ENCODE peak calls at places on chromosomes 16 and 17, in ten cellular contexts. J is AML-193, C is endothelial cell, G is left kidney, D is lower leg skin, W is hepatocyte, X is T47D, R is right lobe of liver, P is amygdala, B is H9. Q is an unnamed sample.

GRCh38 chr16:75620326-75621169 is 2.5 kb downstream of the ADAT1 start:
- DNase-seq in B (no peak), J (no peak), C (no peak), X (no peak), G (no peak), P (no peak), W (no peak), R (no peak), D (no peak), Q (peak; percentile 12)

GRCh38 chr17:61458000-61458399 is 5.8 kb downstream of the TBX4 start:
- DNase-seq in C (no peak), G (no peak), B (no peak), D (no peak), R (no peak), W (no peak), X (no peak), P (no peak), J (no peak), Q (no peak)

GRCh38 chr16:88591577-88592021 is 21.4 kb downstream of the ZC3H18 start:
- DNase-seq in B (no peak), C (no peak), X (no peak), G (no peak), W (no peak), R (no peak), D (no peak), J (no peak), P (no peak), Q (no peak)

GRCh38 chr16:67967183-67967955 is 1.1 kb downstream of the SLC12A4 start:
- DNase-seq in W (no peak), R (no peak), J (no peak), P (no peak), X (no peak), G (peak; percentile 57), B (no peak), C (no peak), D (no peak), Q (peak; percentile 13)

GRCh38 chr17:27078296-27078695 is 215.6 kb upstream of the WSB1 start:
- DNase-seq in C (no peak), X (no peak), B (no peak), W (no peak), G (no peak), D (no peak), J (no peak), R (no peak), P (no peak), Q (no peak)

GRCh38 chr17:76076100-76076764 is 1.7 kb downstream of the GALR2 start:
- DNase-seq in G (peak; percentile 23), W (no peak), P (no peak), J (no peak), X (no peak), B (peak; percentile 69), C (no peak), D (no peak), R (no peak), Q (no peak)

GRCh38 chr17:45852535-45853297 is 8.0 kb downstream of the SPPL2C start:
- DNase-seq in X (no peak), W (peak; percentile 75), R (peak; percentile 63), B (peak; percentile 73), G (peak; percentile 84), D (no peak), C (peak; percentile 72), J (peak; percentile 60), P (peak; percentile 63), Q (peak; percentile 60)

GRCh38 chr16:66569131-66569530 is 2.9 kb downstream of the CMTM1 start:
- DNase-seq in B (no peak), X (no peak), G (no peak), J (no peak), W (no peak), R (no peak), C (no peak), P (no peak), D (no peak), Q (no peak)

GRCh38 chr17:29069526-29070041 is 26.6 kb downstream of the PIPOX start:
- DNase-seq in G (peak; percentile 82), C (no peak), R (no peak), J (no peak), D (no peak), B (peak; percentile 77), P (no peak), W (no peak), X (no peak), Q (no peak)

GRCh38 chr17:79577485-79578187 is 33.2 kb downstream of the RBFOX3 start:
- DNase-seq in D (no peak), P (no peak), B (no peak), C (no peak), W (no peak), R (no peak), J (no peak), G (no peak), X (no peak), Q (no peak)

GRCh38 chr17:68356520-68356919 is 65.2 kb downstream of the ARSG start:
- DNase-seq in W (no peak), X (no peak), C (no peak), R (no peak), D (no peak), P (no peak), J (peak; percentile 92), B (no peak), G (peak; percentile 42), Q (peak; percentile 70)

GRCh38 chr16:13873835-13874438 is 46.0 kb upstream of the ERCC4 start:
- DNase-seq in X (peak; percentile 23), P (no peak), D (no peak), G (peak; percentile 87), J (no peak), C (peak; percentile 44), R (no peak), W (peak; percentile 60), B (peak; percentile 54), Q (peak; percentile 57)

GRCh38 chr16:50861451-50861850 is 119.6 kb downstream of the CYLD start:
- DNase-seq in B (no peak), R (no peak), C (no peak), G (no peak), D (peak; percentile 61), P (no peak), X (no peak), J (no peak), W (no peak), Q (no peak)

GRCh38 chr16:54926166-54926838 is 4.4 kb upstream of the IRX5 start:
- DNase-seq in C (no peak), B (no peak), J (peak; percentile 28), G (no peak), R (no peak), W (no peak), X (no peak), P (no peak), D (no peak), Q (peak; percentile 22)

GRCh38 chr17:30309591-30309990 is 17.8 kb upstream of the BLMH start:
- DNase-seq in C (no peak), X (no peak), P (no peak), J (no peak), R (no peak), G (no peak), D (no peak), B (no peak), W (no peak), Q (no peak)

GRCh38 chr17:31541559-31541958 is 150.1 kb downstream of the RAB11FIP4 start:
- DNase-seq in G (no peak), R (no peak), C (no peak), D (no peak), X (no peak), P (no peak), W (no peak), J (no peak), B (peak; percentile 69), Q (no peak)

GRCh38 chr16:19499006-19499405 is 22.9 kb downstream of the GDE1 start:
- DNase-seq in X (no peak), D (peak; percentile 36), C (no peak), W (no peak), B (no peak), G (no peak), J (no peak), R (no peak), P (no peak), Q (no peak)

GRCh38 chr17:44324092-44324570 is 492 bp downstream of the SLC25A39 start:
- DNase-seq in D (peak; percentile 89), B (no peak), W (peak; percentile 55), G (peak; percentile 57), J (no peak), R (no peak), X (no peak), C (no peak), P (no peak), Q (no peak)

GRCh38 chr17:18261146-18261515 is 669 bp downstream of the MIEF2 start:
- DNase-seq in J (no peak), G (peak; percentile 60), W (peak; percentile 83), C (no peak), X (peak; percentile 93), R (peak; percentile 89), B (peak; percentile 68), D (peak; percentile 94), P (no peak), Q (no peak)

GRCh38 chr16:86515780-86516617 is 5.7 kb downstream of the FOXF1 start:
- DNase-seq in C (no peak), G (no peak), J (no peak), B (peak; percentile 48), R (no peak), P (no peak), D (no peak), X (no peak), W (no peak), Q (no peak)

GRCh38 chr17:6523809-6524355 is 32.5 kb downstream of the PITPNM3 start:
- DNase-seq in R (peak; percentile 11), C (no peak), X (no peak), W (no peak), J (no peak), G (no peak), P (no peak), B (peak; percentile 22), D (no peak), Q (no peak)

GRCh38 chr17:15332338-15332737 is 9.1 kb downstream of the TEKT3 start:
- DNase-seq in D (no peak), X (no peak), J (no peak), R (no peak), W (no peak), P (no peak), G (no peak), C (no peak), B (peak; percentile 94), Q (no peak)

GRCh38 chr16:27374794-27375499 is 27.0 kb upstream of the IL21R start:
- DNase-seq in X (no peak), P (peak; percentile 28), J (no peak), G (peak; percentile 93), D (peak; percentile 91), R (no peak), W (peak; percentile 77), C (peak; percentile 81), B (peak; percentile 97), Q (peak; percentile 99)

GRCh38 chr16:27778171-27778925 is 228.4 kb downstream of the KATNIP start:
- DNase-seq in B (no peak), D (no peak), G (no peak), R (no peak), J (no peak), C (no peak), W (no peak), X (no peak), P (no peak), Q (no peak)

GRCh38 chr16:81996664-81997529 is 14.4 kb downstream of the SDR42E1 start:
- DNase-seq in C (no peak), W (peak; percentile 77), D (no peak), G (peak; percentile 25), R (no peak), B (no peak), X (peak; percentile 26), P (no peak), J (peak; percentile 41), Q (peak; percentile 39)

GRCh38 chr17:50520483-50520882 is 12.1 kb upstream of the EPN3 start:
- DNase-seq in G (no peak), D (no peak), X (no peak), C (no peak), W (no peak), R (no peak), J (no peak), P (no peak), B (no peak), Q (no peak)

GRCh38 chr17:60321336-60322055 is 70.4 kb downstream of the USP32 start:
- DNase-seq in R (no peak), W (no peak), B (no peak), G (no peak), J (no peak), D (no peak), C (no peak), P (no peak), X (no peak), Q (no peak)

GRCh38 chr16:70775399-70775798 is 25.6 kb downstream of the VAC14 start:
- DNase-seq in W (no peak), C (no peak), D (no peak), R (no peak), X (no peak), P (no peak), B (no peak), J (no peak), G (no peak), Q (no peak)